ENCODE peak calls at places on chromosomes 1 and 21, in ten cellular contexts. U is RWPE1; H is Calu3; I is T-cell; D is retina; W is bronchial epithelial cell; C is HL-60; N is foreskin fibroblast; G is stimulated activated CD8-positive, alpha-beta memory T cell treated with anti-CD3 and anti-CD28 coated beads, Interleukin-2, amount 100 ng/mL, for 1 hour; L is AG08396. V is an unnamed sample.

GRCh38 chr21:26934383-26934782 is 32.5 kb downstream of the ADAMTS5 start:
- DNase-seq in U (no peak), H (no peak), I (no peak), D (no peak), W (no peak), C (no peak), N (no peak), G (no peak), L (no peak), V (no peak)

GRCh38 chr1:169364948-169365347 is 2.6 kb downstream of the NME7 start:
- DNase-seq in U (peak), H (no peak), I (no peak), D (no peak), W (peak), C (no peak), N (no peak), G (no peak), L (no peak), V (no peak)

GRCh38 chr1:40381268-40382109 is 8.0 kb downstream of the SMAP2 start:
- DNase-seq in U (no peak), H (no peak), I (no peak), D (no peak), W (no peak), C (peak), N (no peak), G (no peak), L (no peak), V (no peak)

GRCh38 chr1:12439083-12439482 is 178.9 kb downstream of the DHRS3 start:
- DNase-seq in U (no peak), H (no peak), I (no peak), D (no peak), W (no peak), C (no peak), N (no peak), G (no peak), L (no peak), V (no peak)

GRCh38 chr1:232943679-232944252 is 6.6 kb upstream of the NTPCR start:
- DNase-seq in U (no peak), H (no peak), I (no peak), D (no peak), W (no peak), C (no peak), N (no peak), G (no peak), L (no peak), V (no peak)

GRCh38 chr1:17572264-17572985 is 32.9 kb downstream of the ARHGEF10L start:
- DNase-seq in U (no peak), H (no peak), I (no peak), D (no peak), W (no peak), C (no peak), N (no peak), G (no peak), L (no peak), V (peak)

GRCh38 chr21:27803571-27803970 is 836.7 kb upstream of the ADAMTS5 start:
- DNase-seq in U (no peak), H (no peak), I (no peak), D (no peak), W (no peak), C (no peak), N (no peak), G (no peak), L (no peak), V (no peak)

GRCh38 chr1:171346866-171347265 is 32.9 kb downstream of the FMO4 start:
- DNase-seq in U (no peak), H (no peak), I (no peak), D (no peak), W (peak), C (no peak), N (no peak), G (no peak), L (no peak), V (no peak)

GRCh38 chr1:237171564-237172485 is 129.8 kb downstream of the RYR2 start:
- DNase-seq in U (no peak), H (no peak), I (no peak), D (peak), W (no peak), C (no peak), N (no peak), G (no peak), L (no peak), V (no peak)

GRCh38 chr21:42461881-42462877 is 33.8 kb downstream of the RSPH1 start:
- DNase-seq in U (no peak), H (peak), I (no peak), D (no peak), W (no peak), C (peak), N (no peak), G (no peak), L (no peak), V (peak)

GRCh38 chr1:15848143-15848928 is 829 bp downstream of the SPEN start:
- DNase-seq in U (no peak), H (no peak), I (peak), D (peak), W (no peak), C (peak), N (no peak), G (peak), L (peak), V (peak)